ENCODE peak calls at places on chromosomes 6 and 20, in nine cellular contexts. One of them, this sample, is unnamed.

GRCh38 chr20:43840382-43841070 is 74.1 kb upstream of the TOX2 start:
- DNase-seq in HAP-1: peak
- DNase-seq in bronchial epithelial cell: no peak
- DNase-seq in GM04503: no peak
- DNase-seq in GM13977: peak
- DNase-seq in ACHN: peak
- DNase-seq in naive thymus-derived CD4-positive, alpha-beta T cell: peak
- DNase-seq in choroid plexus epithelial cell: peak
- DNase-seq in colonic mucosa: peak
- DNase-seq in this sample: no peak

GRCh38 chr20:45157977-45158376 is 16.7 kb upstream of the PI3 start:
- DNase-seq in HAP-1: no peak
- DNase-seq in bronchial epithelial cell: peak
- DNase-seq in GM04503: peak
- DNase-seq in GM13977: no peak
- DNase-seq in ACHN: peak
- DNase-seq in naive thymus-derived CD4-positive, alpha-beta T cell: no peak
- DNase-seq in choroid plexus epithelial cell: peak
- DNase-seq in colonic mucosa: peak
- DNase-seq in this sample: peak

GRCh38 chr20:56400001-56400640 is 7.7 kb downstream of the CSTF1 start:
- DNase-seq in HAP-1: peak
- DNase-seq in bronchial epithelial cell: peak
- DNase-seq in GM04503: no peak
- DNase-seq in GM13977: peak
- DNase-seq in ACHN: peak
- DNase-seq in naive thymus-derived CD4-positive, alpha-beta T cell: peak
- DNase-seq in choroid plexus epithelial cell: peak
- DNase-seq in colonic mucosa: peak
- DNase-seq in this sample: no peak

GRCh38 chr20:5535211-5535756 is 214.9 kb upstream of the SHLD1 start:
- DNase-seq in HAP-1: no peak
- DNase-seq in bronchial epithelial cell: peak
- DNase-seq in GM04503: peak
- DNase-seq in GM13977: no peak
- DNase-seq in ACHN: no peak
- DNase-seq in naive thymus-derived CD4-positive, alpha-beta T cell: no peak
- DNase-seq in choroid plexus epithelial cell: peak
- DNase-seq in colonic mucosa: no peak
- DNase-seq in this sample: no peak

GRCh38 chr6:1652842-1653241 is 43.1 kb downstream of the FOXC1 start:
- DNase-seq in HAP-1: no peak
- DNase-seq in bronchial epithelial cell: no peak
- DNase-seq in GM04503: no peak
- DNase-seq in GM13977: no peak
- DNase-seq in ACHN: no peak
- DNase-seq in naive thymus-derived CD4-positive, alpha-beta T cell: no peak
- DNase-seq in choroid plexus epithelial cell: no peak
- DNase-seq in colonic mucosa: no peak
- DNase-seq in this sample: no peak

GRCh38 chr20:62928246-62928939 is 2.1 kb upstream of the DIDO1 start:
- DNase-seq in HAP-1: no peak
- DNase-seq in bronchial epithelial cell: no peak
- DNase-seq in GM04503: no peak
- DNase-seq in GM13977: no peak
- DNase-seq in ACHN: no peak
- DNase-seq in naive thymus-derived CD4-positive, alpha-beta T cell: no peak
- DNase-seq in choroid plexus epithelial cell: no peak
- DNase-seq in colonic mucosa: no peak
- DNase-seq in this sample: no peak

GRCh38 chr6:134425521-134426316 is 107.8 kb upstream of the SGK1 start:
- DNase-seq in HAP-1: no peak
- DNase-seq in bronchial epithelial cell: peak
- DNase-seq in GM04503: no peak
- DNase-seq in GM13977: no peak
- DNase-seq in ACHN: no peak
- DNase-seq in naive thymus-derived CD4-positive, alpha-beta T cell: no peak
- DNase-seq in choroid plexus epithelial cell: no peak
- DNase-seq in colonic mucosa: no peak
- DNase-seq in this sample: no peak

GRCh38 chr6:27144740-27145079 is 102.8 kb upstream of the PRSS16 start:
- DNase-seq in HAP-1: no peak
- DNase-seq in bronchial epithelial cell: no peak
- DNase-seq in GM04503: no peak
- DNase-seq in GM13977: no peak
- DNase-seq in ACHN: no peak
- DNase-seq in naive thymus-derived CD4-positive, alpha-beta T cell: no peak
- DNase-seq in choroid plexus epithelial cell: no peak
- DNase-seq in colonic mucosa: no peak
- DNase-seq in this sample: no peak

GRCh38 chr20:14497004-14497403 is 159.6 kb upstream of the FLRT3 start:
- DNase-seq in HAP-1: no peak
- DNase-seq in bronchial epithelial cell: no peak
- DNase-seq in GM04503: no peak
- DNase-seq in GM13977: no peak
- DNase-seq in ACHN: no peak
- DNase-seq in naive thymus-derived CD4-positive, alpha-beta T cell: no peak
- DNase-seq in choroid plexus epithelial cell: peak
- DNase-seq in colonic mucosa: no peak
- DNase-seq in this sample: no peak

GRCh38 chr20:59809630-59810375 is 123.6 kb downstream of the SYCP2 start:
- DNase-seq in HAP-1: no peak
- DNase-seq in bronchial epithelial cell: no peak
- DNase-seq in GM04503: no peak
- DNase-seq in GM13977: no peak
- DNase-seq in ACHN: no peak
- DNase-seq in naive thymus-derived CD4-positive, alpha-beta T cell: no peak
- DNase-seq in choroid plexus epithelial cell: no peak
- DNase-seq in colonic mucosa: peak
- DNase-seq in this sample: no peak

GRCh38 chr20:36105731-36106226 is 48.8 kb upstream of the EPB41L1 start:
- DNase-seq in HAP-1: no peak
- DNase-seq in bronchial epithelial cell: no peak
- DNase-seq in GM04503: no peak
- DNase-seq in GM13977: no peak
- DNase-seq in ACHN: peak
- DNase-seq in naive thymus-derived CD4-positive, alpha-beta T cell: no peak
- DNase-seq in choroid plexus epithelial cell: no peak
- DNase-seq in colonic mucosa: peak
- DNase-seq in this sample: no peak

GRCh38 chr6:117270121-117270959 is 5.0 kb downstream of the VGLL2 start:
- DNase-seq in HAP-1: no peak
- DNase-seq in bronchial epithelial cell: peak
- DNase-seq in GM04503: no peak
- DNase-seq in GM13977: no peak
- DNase-seq in ACHN: no peak
- DNase-seq in naive thymus-derived CD4-positive, alpha-beta T cell: no peak
- DNase-seq in choroid plexus epithelial cell: no peak
- DNase-seq in colonic mucosa: no peak
- DNase-seq in this sample: no peak

GRCh38 chr6:20652276-20652675 is 118.0 kb downstream of the CDKAL1 start:
- DNase-seq in HAP-1: no peak
- DNase-seq in bronchial epithelial cell: no peak
- DNase-seq in GM04503: no peak
- DNase-seq in GM13977: no peak
- DNase-seq in ACHN: peak
- DNase-seq in naive thymus-derived CD4-positive, alpha-beta T cell: no peak
- DNase-seq in choroid plexus epithelial cell: no peak
- DNase-seq in colonic mucosa: no peak
- DNase-seq in this sample: no peak

GRCh38 chr6:90086517-90086916 is 192.2 kb downstream of the GJA10 start:
- DNase-seq in HAP-1: no peak
- DNase-seq in bronchial epithelial cell: peak
- DNase-seq in GM04503: no peak
- DNase-seq in GM13977: no peak
- DNase-seq in ACHN: peak
- DNase-seq in naive thymus-derived CD4-positive, alpha-beta T cell: no peak
- DNase-seq in choroid plexus epithelial cell: no peak
- DNase-seq in colonic mucosa: no peak
- DNase-seq in this sample: peak

This sample was measured in keratinocyte.